ENCODE peak calls at places on chromosomes 2 and 18, in six cellular contexts. One of them, this sample, is unnamed.

GRCh38 chr2:40043191-40043590 is 264.1 kb upstream of the THUMPD2 start:
- DNase-seq in K562: no peak
- DNase-seq in lower leg skin: no peak
- DNase-seq in heart left ventricle: no peak
- DNase-seq in IMR-90: peak
- DNase-seq in body of pancreas: no peak
- DNase-seq in this sample: no peak

GRCh38 chr2:96024336-96025106 is 10.2 kb downstream of the GPAT2 start:
- DNase-seq in K562: peak
- DNase-seq in lower leg skin: no peak
- DNase-seq in heart left ventricle: no peak
- DNase-seq in IMR-90: no peak
- DNase-seq in body of pancreas: no peak
- DNase-seq in this sample: no peak

GRCh38 chr18:79477711-79478483 is 82.2 kb downstream of the NFATC1 start:
- DNase-seq in K562: no peak
- DNase-seq in lower leg skin: no peak
- DNase-seq in heart left ventricle: no peak
- DNase-seq in IMR-90: no peak
- DNase-seq in body of pancreas: no peak
- DNase-seq in this sample: peak

GRCh38 chr18:21391074-21391673 is 149.1 kb downstream of the GREB1L start:
- DNase-seq in K562: no peak
- DNase-seq in lower leg skin: no peak
- DNase-seq in heart left ventricle: no peak
- DNase-seq in IMR-90: peak
- DNase-seq in body of pancreas: no peak
- DNase-seq in this sample: no peak

GRCh38 chr2:210399440-210400041 is 77.0 kb downstream of the LANCL1 start:
- DNase-seq in K562: no peak
- DNase-seq in lower leg skin: no peak
- DNase-seq in heart left ventricle: no peak
- DNase-seq in IMR-90: peak
- DNase-seq in body of pancreas: no peak
- DNase-seq in this sample: no peak

GRCh38 chr2:119292226-119292625 is 68.6 kb downstream of the STEAP3 start:
- DNase-seq in K562: no peak
- DNase-seq in lower leg skin: no peak
- DNase-seq in heart left ventricle: no peak
- DNase-seq in IMR-90: peak
- DNase-seq in body of pancreas: peak
- DNase-seq in this sample: no peak

GRCh38 chr2:241122376-241123002 is 20.4 kb upstream of the MTERF4 start:
- DNase-seq in K562: no peak
- DNase-seq in lower leg skin: no peak
- DNase-seq in heart left ventricle: no peak
- DNase-seq in IMR-90: no peak
- DNase-seq in body of pancreas: no peak
- DNase-seq in this sample: peak

GRCh38 chr18:57666818-57667497 is 45.3 kb upstream of the NARS1 start:
- DNase-seq in K562: peak
- DNase-seq in lower leg skin: peak
- DNase-seq in heart left ventricle: no peak
- DNase-seq in IMR-90: peak
- DNase-seq in body of pancreas: peak
- DNase-seq in this sample: no peak

GRCh38 chr18:70260683-70261082 is 28.2 kb upstream of the SOCS6 start:
- DNase-seq in K562: no peak
- DNase-seq in lower leg skin: no peak
- DNase-seq in heart left ventricle: no peak
- DNase-seq in IMR-90: no peak
- DNase-seq in body of pancreas: no peak
- DNase-seq in this sample: no peak

GRCh38 chr2:8078760-8079159 is 603.1 kb upstream of the ID2 start:
- DNase-seq in K562: no peak
- DNase-seq in lower leg skin: no peak
- DNase-seq in heart left ventricle: no peak
- DNase-seq in IMR-90: no peak
- DNase-seq in body of pancreas: no peak
- DNase-seq in this sample: no peak

GRCh38 chr2:206756816-206757215 is 8.3 kb downstream of the MDH1B start:
- DNase-seq in K562: no peak
- DNase-seq in lower leg skin: no peak
- DNase-seq in heart left ventricle: no peak
- DNase-seq in IMR-90: no peak
- DNase-seq in body of pancreas: no peak
- DNase-seq in this sample: no peak

GRCh38 chr2:134773372-134774073 is 54.7 kb upstream of the TMEM163 start:
- DNase-seq in K562: no peak
- DNase-seq in lower leg skin: no peak
- DNase-seq in heart left ventricle: no peak
- DNase-seq in IMR-90: no peak
- DNase-seq in body of pancreas: peak
- DNase-seq in this sample: no peak

GRCh38 chr2:75640621-75641121 is 5.9 kb upstream of the MRPL19 start:
- DNase-seq in K562: peak
- DNase-seq in lower leg skin: peak
- DNase-seq in heart left ventricle: peak
- DNase-seq in IMR-90: peak
- DNase-seq in body of pancreas: peak
- DNase-seq in this sample: peak

GRCh38 chr18:5238371-5238758 is 41.3 kb upstream of the AKAIN1 start:
- DNase-seq in K562: peak
- DNase-seq in lower leg skin: no peak
- DNase-seq in heart left ventricle: peak
- DNase-seq in IMR-90: peak
- DNase-seq in body of pancreas: peak
- DNase-seq in this sample: no peak

GRCh38 chr18:46387426-46388131 is 269.4 kb downstream of the LOXHD1 start:
- DNase-seq in K562: no peak
- DNase-seq in lower leg skin: peak
- DNase-seq in heart left ventricle: no peak
- DNase-seq in IMR-90: no peak
- DNase-seq in body of pancreas: no peak
- DNase-seq in this sample: no peak

GRCh38 chr2:131036696-131037397 is 56.4 kb downstream of the FAM168B start:
- DNase-seq in K562: no peak
- DNase-seq in lower leg skin: peak
- DNase-seq in heart left ventricle: no peak
- DNase-seq in IMR-90: no peak
- DNase-seq in body of pancreas: no peak
- DNase-seq in this sample: peak

GRCh38 chr2:233247116-233247515 is 4.4 kb upstream of the ATG16L1 start:
- DNase-seq in K562: no peak
- DNase-seq in lower leg skin: no peak
- DNase-seq in heart left ventricle: no peak
- DNase-seq in IMR-90: no peak
- DNase-seq in body of pancreas: no peak
- DNase-seq in this sample: no peak

GRCh38 chr2:233250985-233251305 is 528 bp upstream of the ATG16L1 start:
- DNase-seq in K562: no peak
- DNase-seq in lower leg skin: no peak
- DNase-seq in heart left ventricle: no peak
- DNase-seq in IMR-90: no peak
- DNase-seq in body of pancreas: no peak
- DNase-seq in this sample: no peak

GRCh38 chr2:233250568-233250967 is 905 bp upstream of the ATG16L1 start:
- DNase-seq in K562: no peak
- DNase-seq in lower leg skin: no peak
- DNase-seq in heart left ventricle: no peak
- DNase-seq in IMR-90: no peak
- DNase-seq in body of pancreas: no peak
- DNase-seq in this sample: no peak

GRCh38 chr2:233247744-233248143 is 3.7 kb upstream of the ATG16L1 start:
- DNase-seq in K562: no peak
- DNase-seq in lower leg skin: peak
- DNase-seq in heart left ventricle: no peak
- DNase-seq in IMR-90: peak
- DNase-seq in body of pancreas: no peak
- DNase-seq in this sample: no peak

DNA sequence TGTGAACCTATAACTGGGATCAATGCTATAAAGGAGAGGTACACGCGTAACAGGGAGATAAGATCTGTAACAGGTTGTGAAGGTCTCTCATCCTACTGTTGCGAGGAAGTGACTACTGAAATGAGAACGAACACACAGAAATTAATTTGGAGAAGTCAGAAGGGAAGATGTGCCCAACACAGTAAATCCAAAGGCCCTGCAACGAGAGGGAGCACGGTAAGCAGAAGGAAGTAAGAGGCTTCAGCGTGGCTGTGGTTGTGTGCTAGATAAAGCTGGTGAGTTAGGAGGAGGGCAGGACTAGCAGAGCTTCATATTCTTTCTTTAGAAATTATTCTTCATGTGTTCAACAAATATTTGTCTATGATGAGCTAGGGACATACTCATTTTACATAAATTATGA is 2.5 kb upstream of the ATG16L1 start:
- DNase-seq in K562: no peak
- DNase-seq in lower leg skin: no peak
- DNase-seq in heart left ventricle: no peak
- DNase-seq in IMR-90: no peak
- DNase-seq in body of pancreas: peak
- DNase-seq in this sample: no peak
- TF ChIP-seq POLR2A in K562: no peak
- TF ChIP-seq POLR2A in lower leg skin: no peak
- TF ChIP-seq POLR2A in heart left ventricle: no peak
- TF ChIP-seq POLR2A in IMR-90: no peak
- TF ChIP-seq POLR2A in body of pancreas: no peak
- TF ChIP-seq POLR2A in this sample: no peak

GRCh38 chr2:172555522-172556283 is at the start of gene PDK1:
- DNase-seq in K562: peak
- DNase-seq in lower leg skin: peak
- DNase-seq in heart left ventricle: peak
- DNase-seq in IMR-90: peak
- DNase-seq in body of pancreas: peak
- DNase-seq in this sample: peak
- TF ChIP-seq POLR2A in K562: peak
- TF ChIP-seq POLR2A in lower leg skin: no peak
- TF ChIP-seq POLR2A in heart left ventricle: peak
- TF ChIP-seq POLR2A in IMR-90: peak
- TF ChIP-seq POLR2A in body of pancreas: peak
- TF ChIP-seq POLR2A in this sample: no peak

DNA sequence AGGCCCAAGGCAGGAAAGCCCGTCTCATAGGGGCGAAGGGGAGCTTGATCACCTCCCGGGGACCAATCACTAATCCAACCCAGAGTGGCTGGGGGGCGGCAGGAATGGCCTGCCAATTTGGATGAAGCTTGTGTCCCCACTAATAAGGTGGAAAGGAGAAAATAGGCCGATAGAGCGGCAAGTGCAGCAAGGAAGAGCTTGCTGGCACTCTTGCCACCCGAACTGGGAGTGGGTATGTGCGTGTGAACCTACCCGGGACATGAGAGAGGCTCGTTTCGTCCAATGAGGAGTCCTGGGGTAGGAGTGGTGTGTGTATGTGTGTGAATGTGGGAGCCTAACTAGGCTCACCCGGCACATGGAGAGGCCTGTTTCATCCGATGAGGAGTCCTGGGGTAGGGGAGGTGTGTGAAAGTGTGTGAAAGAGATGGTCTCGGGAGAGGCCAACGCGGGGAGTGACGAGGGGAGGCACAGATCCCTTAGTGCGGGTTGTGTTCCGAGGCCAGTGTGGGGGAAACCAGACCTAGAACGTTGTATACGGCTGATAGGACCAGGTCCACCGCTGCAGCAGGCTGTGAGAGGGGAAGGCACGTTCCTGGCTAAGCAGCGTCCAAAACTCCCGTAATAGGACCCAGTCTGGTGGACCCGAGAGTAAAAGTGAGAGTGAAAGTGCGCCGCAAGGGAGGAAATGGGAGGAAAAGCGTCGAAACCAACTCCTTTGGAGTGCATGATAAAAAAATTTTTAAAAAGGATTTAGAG is 47.1 kb upstream of the SELENOI start:
- DNase-seq in K562: no peak
- DNase-seq in lower leg skin: peak
- DNase-seq in heart left ventricle: no peak
- DNase-seq in IMR-90: peak
- DNase-seq in body of pancreas: peak
- DNase-seq in this sample: no peak
- TF ChIP-seq POLR2A in K562: no peak
- TF ChIP-seq POLR2A in lower leg skin: no peak
- TF ChIP-seq POLR2A in heart left ventricle: no peak
- TF ChIP-seq POLR2A in IMR-90: no peak
- TF ChIP-seq POLR2A in body of pancreas: peak
- TF ChIP-seq POLR2A in this sample: no peak

DNA sequence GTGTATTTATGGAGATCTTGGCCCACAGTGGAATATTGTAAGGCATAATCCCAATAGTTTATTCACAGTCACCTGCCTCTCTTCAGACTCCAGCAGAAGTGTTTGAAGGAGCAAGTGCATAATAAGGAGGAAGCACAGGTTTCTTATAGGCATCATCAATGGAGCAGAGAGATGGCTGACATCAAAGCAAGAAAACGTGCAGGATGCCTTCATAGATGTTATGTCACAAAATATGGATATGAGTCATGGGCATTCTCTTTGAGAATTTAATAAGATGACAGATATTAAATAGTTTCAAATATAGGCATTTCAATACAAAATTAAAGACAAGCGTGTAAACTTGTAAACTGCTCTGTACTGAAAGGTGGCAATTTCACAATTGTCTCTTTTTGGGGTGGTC is 4.0 kb upstream of the RND3 start:
- DNase-seq in K562: no peak
- DNase-seq in lower leg skin: no peak
- DNase-seq in heart left ventricle: no peak
- DNase-seq in IMR-90: no peak
- DNase-seq in body of pancreas: no peak
- DNase-seq in this sample: no peak
- TF ChIP-seq POLR2A in K562: no peak
- TF ChIP-seq POLR2A in lower leg skin: no peak
- TF ChIP-seq POLR2A in heart left ventricle: no peak
- TF ChIP-seq POLR2A in IMR-90: no peak
- TF ChIP-seq POLR2A in body of pancreas: no peak
- TF ChIP-seq POLR2A in this sample: no peak

DNA sequence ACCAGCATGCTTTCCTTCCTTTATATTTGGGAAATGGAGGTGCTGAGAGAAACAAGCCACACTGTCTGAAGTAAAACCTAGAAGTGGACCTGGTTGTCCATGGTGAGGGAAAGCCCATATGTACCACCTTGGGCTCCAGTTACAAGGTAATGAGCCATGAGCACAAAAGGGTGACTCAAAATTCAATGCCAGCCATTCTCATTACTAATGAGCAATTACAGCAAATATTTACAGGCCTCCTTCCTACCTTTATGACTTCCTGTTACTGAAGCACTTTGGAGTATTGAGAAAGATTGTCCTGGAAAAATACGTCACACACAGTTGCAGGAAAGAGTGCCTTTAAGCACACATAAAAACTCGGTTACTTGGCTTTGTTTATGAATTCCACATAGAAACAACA is 9.1 kb downstream of the EPAS1 start:
- DNase-seq in K562: no peak
- DNase-seq in lower leg skin: no peak
- DNase-seq in heart left ventricle: no peak
- DNase-seq in IMR-90: peak
- DNase-seq in body of pancreas: peak
- DNase-seq in this sample: no peak
- TF ChIP-seq POLR2A in K562: no peak
- TF ChIP-seq POLR2A in lower leg skin: no peak
- TF ChIP-seq POLR2A in heart left ventricle: no peak
- TF ChIP-seq POLR2A in IMR-90: no peak
- TF ChIP-seq POLR2A in body of pancreas: no peak
- TF ChIP-seq POLR2A in this sample: no peak

GRCh38 chr2:159146930-159147666 is 139.4 kb downstream of the WDSUB1 start:
- DNase-seq in K562: no peak
- DNase-seq in lower leg skin: peak
- DNase-seq in heart left ventricle: peak
- DNase-seq in IMR-90: no peak
- DNase-seq in body of pancreas: peak
- DNase-seq in this sample: no peak
- TF ChIP-seq POLR2A in K562: no peak
- TF ChIP-seq POLR2A in lower leg skin: no peak
- TF ChIP-seq POLR2A in heart left ventricle: no peak
- TF ChIP-seq POLR2A in IMR-90: no peak
- TF ChIP-seq POLR2A in body of pancreas: peak
- TF ChIP-seq POLR2A in this sample: no peak

GRCh38 chr2:233979748-233980147 is 62.6 kb downstream of the TRPM8 start:
- DNase-seq in K562: no peak
- DNase-seq in lower leg skin: no peak
- DNase-seq in heart left ventricle: no peak
- DNase-seq in IMR-90: peak
- DNase-seq in body of pancreas: no peak
- DNase-seq in this sample: no peak
- TF ChIP-seq POLR2A in K562: no peak
- TF ChIP-seq POLR2A in lower leg skin: no peak
- TF ChIP-seq POLR2A in heart left ventricle: no peak
- TF ChIP-seq POLR2A in IMR-90: no peak
- TF ChIP-seq POLR2A in body of pancreas: no peak
- TF ChIP-seq POLR2A in this sample: no peak

This sample was measured in suprapubic skin.